ENCODE peak calls at places on chromosome X, in five cellular contexts. One of them, this sample, is unnamed.

GRCh38 chrX:26109142-26109541 is 29.0 kb upstream of the MAGEB18 start:
- DNase-seq in tibial nerve: no peak
- DNase-seq in K562: no peak
- DNase-seq in endothelial cell of umbilical vein: no peak
- DNase-seq in MM.1S: no peak
- DNase-seq in this sample: no peak

GRCh38 chrX:148947399-148948025 is 447.1 kb downstream of the AFF2 start:
- DNase-seq in MM.1S: no peak
- DNase-seq in tibial nerve: no peak
- DNase-seq in endothelial cell of umbilical vein: no peak
- DNase-seq in K562: no peak
- DNase-seq in this sample: no peak

GRCh38 chrX:141917801-141918200 is 14.1 kb downstream of the MAGEC1 start:
- DNase-seq in tibial nerve: no peak
- DNase-seq in endothelial cell of umbilical vein: no peak
- DNase-seq in K562: no peak
- DNase-seq in MM.1S: no peak
- DNase-seq in this sample: no peak

GRCh38 chrX:65985922-65986588 is 53.8 kb downstream of the VSIG4 start:
- DNase-seq in MM.1S: peak
- DNase-seq in endothelial cell of umbilical vein: peak
- DNase-seq in K562: peak
- DNase-seq in tibial nerve: peak
- DNase-seq in this sample: no peak

GRCh38 chrX:107448625-107449468 is 605 bp upstream of the FRMPD3 start:
- DNase-seq in endothelial cell of umbilical vein: no peak
- DNase-seq in MM.1S: peak
- DNase-seq in K562: no peak
- DNase-seq in tibial nerve: no peak
- DNase-seq in this sample: no peak

GRCh38 chrX:110037181-110037580 is 34.3 kb downstream of the TMEM164 start:
- DNase-seq in tibial nerve: no peak
- DNase-seq in K562: no peak
- DNase-seq in endothelial cell of umbilical vein: peak
- DNase-seq in MM.1S: no peak
- DNase-seq in this sample: no peak

GRCh38 chrX:24415921-24416320 is 49.2 kb upstream of the PDK3 start:
- DNase-seq in MM.1S: no peak
- DNase-seq in endothelial cell of umbilical vein: no peak
- DNase-seq in K562: no peak
- DNase-seq in tibial nerve: no peak
- DNase-seq in this sample: no peak

GRCh38 chrX:54640721-54641120 is 110.7 kb downstream of the GNL3L start:
- DNase-seq in tibial nerve: no peak
- DNase-seq in endothelial cell of umbilical vein: no peak
- DNase-seq in MM.1S: no peak
- DNase-seq in K562: no peak
- DNase-seq in this sample: no peak

GRCh38 chrX:153725039-153725831 is 579 bp downstream of the ABCD1 start:
- DNase-seq in endothelial cell of umbilical vein: no peak
- DNase-seq in MM.1S: no peak
- DNase-seq in tibial nerve: no peak
- DNase-seq in K562: no peak
- DNase-seq in this sample: no peak

GRCh38 chrX:151754641-151755215 is 20.2 kb downstream of the CNGA2 start:
- DNase-seq in endothelial cell of umbilical vein: no peak
- DNase-seq in MM.1S: no peak
- DNase-seq in tibial nerve: no peak
- DNase-seq in K562: no peak
- DNase-seq in this sample: no peak

GRCh38 chrX:97842468-97843199 is 958.9 kb downstream of the RPA4 start:
- DNase-seq in MM.1S: no peak
- DNase-seq in tibial nerve: no peak
- DNase-seq in endothelial cell of umbilical vein: no peak
- DNase-seq in K562: no peak
- DNase-seq in this sample: no peak

GRCh38 chrX:40552768-40553167 is 28.0 kb upstream of the ATP6AP2 start:
- DNase-seq in tibial nerve: no peak
- DNase-seq in endothelial cell of umbilical vein: no peak
- DNase-seq in MM.1S: no peak
- DNase-seq in K562: peak
- DNase-seq in this sample: no peak

GRCh38 chrX:34655496-34656258 is 1.4 kb downstream of the TMEM47 start:
- DNase-seq in MM.1S: no peak
- DNase-seq in K562: no peak
- DNase-seq in endothelial cell of umbilical vein: peak
- DNase-seq in tibial nerve: no peak
- DNase-seq in this sample: no peak

GRCh38 chrX:24341795-24342194 is 18.6 kb upstream of the SUPT20HL1 start:
- DNase-seq in MM.1S: no peak
- DNase-seq in endothelial cell of umbilical vein: peak
- DNase-seq in K562: no peak
- DNase-seq in tibial nerve: no peak
- DNase-seq in this sample: peak

GRCh38 chrX:105328773-105329172 is 108.3 kb upstream of the TEX13A start:
- DNase-seq in MM.1S: no peak
- DNase-seq in K562: no peak
- DNase-seq in endothelial cell of umbilical vein: peak
- DNase-seq in tibial nerve: no peak
- DNase-seq in this sample: no peak

GRCh38 chrX:96455078-96455477 is 229.6 kb upstream of the DIAPH2 start:
- DNase-seq in tibial nerve: no peak
- DNase-seq in K562: no peak
- DNase-seq in MM.1S: no peak
- DNase-seq in endothelial cell of umbilical vein: no peak
- DNase-seq in this sample: no peak

GRCh38 chrX:40085086-40085551 is 12.6 kb downstream of the BCOR start:
- DNase-seq in tibial nerve: no peak
- DNase-seq in K562: no peak
- DNase-seq in MM.1S: no peak
- DNase-seq in endothelial cell of umbilical vein: peak
- DNase-seq in this sample: no peak

GRCh38 chrX:72100051-72100755 is 31.5 kb downstream of the RTL5 start:
- DNase-seq in K562: no peak
- DNase-seq in endothelial cell of umbilical vein: no peak
- DNase-seq in MM.1S: no peak
- DNase-seq in tibial nerve: no peak
- DNase-seq in this sample: no peak

GRCh38 chrX:131067216-131067615 is 9.1 kb downstream of the ARHGAP36 start:
- DNase-seq in K562: no peak
- DNase-seq in MM.1S: no peak
- DNase-seq in endothelial cell of umbilical vein: no peak
- DNase-seq in tibial nerve: no peak
- DNase-seq in this sample: no peak

GRCh38 chrX:131059231-131059630 is 1.1 kb downstream of the ARHGAP36 start:
- DNase-seq in endothelial cell of umbilical vein: no peak
- DNase-seq in K562: no peak
- DNase-seq in tibial nerve: no peak
- DNase-seq in MM.1S: no peak
- DNase-seq in this sample: no peak

GRCh38 chrX:131060147-131060546 is 2.0 kb downstream of the ARHGAP36 start:
- DNase-seq in MM.1S: no peak
- DNase-seq in tibial nerve: no peak
- DNase-seq in endothelial cell of umbilical vein: no peak
- DNase-seq in K562: no peak
- DNase-seq in this sample: no peak

GRCh38 chrX:131066237-131066636 is 8.1 kb downstream of the ARHGAP36 start:
- DNase-seq in endothelial cell of umbilical vein: no peak
- DNase-seq in MM.1S: no peak
- DNase-seq in K562: no peak
- DNase-seq in tibial nerve: no peak
- DNase-seq in this sample: no peak

DNA sequence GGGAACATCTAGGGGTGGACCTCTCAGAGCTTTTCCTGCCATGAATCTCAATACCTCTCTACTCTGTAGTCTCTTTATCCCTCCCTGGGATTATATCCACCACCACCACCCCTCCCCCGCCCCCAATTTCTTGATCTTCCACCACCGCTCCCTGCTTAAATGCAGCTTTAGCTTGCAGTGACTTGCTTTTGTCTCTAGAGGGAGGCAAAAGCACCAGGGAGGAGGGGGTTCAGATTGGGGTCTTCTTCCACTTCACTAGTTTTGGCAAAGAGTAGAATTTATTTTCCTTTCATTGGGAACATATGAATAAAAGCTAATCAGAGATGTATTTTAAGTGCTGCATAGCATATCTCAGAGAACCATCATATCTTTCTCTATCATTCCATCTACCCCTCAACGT is 5.5 kb downstream of the ARHGAP36 start:
- DNase-seq in K562: peak
- DNase-seq in tibial nerve: no peak
- DNase-seq in MM.1S: no peak
- DNase-seq in endothelial cell of umbilical vein: no peak
- DNase-seq in this sample: no peak
- TF ChIP-seq CTCF in K562: peak
- TF ChIP-seq CTCF in tibial nerve: no peak
- TF ChIP-seq CTCF in MM.1S: no peak
- TF ChIP-seq CTCF in endothelial cell of umbilical vein: no peak
- TF ChIP-seq CTCF in this sample: no peak

DNA sequence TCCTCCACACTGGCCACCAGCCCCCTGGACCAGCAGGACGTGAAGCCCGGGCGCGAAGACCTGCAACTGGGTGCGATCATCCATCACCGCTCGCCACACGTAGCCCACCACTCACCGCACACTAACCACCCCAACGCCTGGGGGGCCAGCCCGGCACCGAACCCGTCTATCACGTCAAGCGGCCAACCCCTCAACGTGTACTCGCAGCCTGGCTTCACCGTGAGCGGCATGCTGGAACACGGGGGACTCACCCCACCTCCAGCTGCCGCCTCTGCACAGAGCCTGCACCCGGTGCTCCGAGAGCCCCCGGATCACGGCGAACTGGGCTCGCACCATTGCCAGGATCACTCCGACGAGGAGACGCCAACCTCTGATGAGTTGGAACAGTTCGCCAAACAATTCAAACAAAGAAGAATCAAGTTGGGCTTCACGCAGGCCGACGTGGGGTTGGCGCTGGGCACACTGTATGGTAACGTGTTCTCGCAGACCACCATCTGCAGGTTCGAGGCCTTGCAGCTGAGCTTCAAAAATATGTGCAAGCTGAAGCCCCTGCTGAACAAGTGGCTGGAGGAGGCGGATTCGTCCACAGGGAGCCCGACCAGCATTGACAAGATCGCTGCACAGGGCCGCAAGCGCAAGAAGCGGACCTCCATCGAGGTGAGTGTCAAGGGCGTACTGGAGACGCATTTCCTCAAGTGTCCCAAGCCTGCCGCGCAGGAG is 596 bp downstream of the POU3F4 start:
- DNase-seq in endothelial cell of umbilical vein: no peak
- DNase-seq in tibial nerve: no peak
- DNase-seq in MM.1S: no peak
- DNase-seq in K562: no peak
- DNase-seq in this sample: no peak
- H3K4me3 ChIP-seq in endothelial cell of umbilical vein: no peak
- H3K4me3 ChIP-seq in tibial nerve: peak
- H3K4me3 ChIP-seq in MM.1S: no peak
- H3K4me3 ChIP-seq in K562: no peak
- H3K4me3 ChIP-seq in this sample: no peak

GRCh38 chrX:14698770-14699169 is 169.4 kb downstream of the GLRA2 start:
- DNase-seq in MM.1S: no peak
- DNase-seq in K562: no peak
- DNase-seq in tibial nerve: no peak
- DNase-seq in endothelial cell of umbilical vein: no peak
- DNase-seq in this sample: no peak

GRCh38 chrX:14697453-14697852 is 168.1 kb downstream of the GLRA2 start:
- DNase-seq in endothelial cell of umbilical vein: peak
- DNase-seq in K562: peak
- DNase-seq in tibial nerve: peak
- DNase-seq in MM.1S: peak
- DNase-seq in this sample: no peak

DNA sequence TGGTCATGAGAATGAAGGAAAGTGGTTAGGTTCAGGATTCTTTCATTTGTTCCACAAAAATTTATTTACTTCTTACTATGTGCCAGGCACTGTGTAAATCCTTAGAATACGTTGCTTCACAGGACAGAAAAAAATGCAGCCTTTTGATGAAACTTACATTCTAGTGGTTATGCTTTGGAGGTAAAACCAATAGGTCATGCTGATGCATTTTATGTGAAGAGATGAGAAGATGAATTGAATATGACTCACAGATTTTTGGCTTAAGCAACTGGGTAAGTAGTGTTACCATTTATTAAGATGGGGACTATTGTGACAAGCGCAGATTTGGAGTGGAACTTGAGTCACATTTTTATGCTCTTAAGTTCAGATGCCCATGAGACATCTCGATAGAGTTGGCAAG is 165.3 kb downstream of the GLRA2 start:
- DNase-seq in endothelial cell of umbilical vein: no peak
- DNase-seq in MM.1S: no peak
- DNase-seq in K562: no peak
- DNase-seq in tibial nerve: no peak
- DNase-seq in this sample: peak
- TF ChIP-seq CTCF in endothelial cell of umbilical vein: no peak
- TF ChIP-seq CTCF in MM.1S: no peak
- TF ChIP-seq CTCF in K562: no peak
- TF ChIP-seq CTCF in tibial nerve: no peak
- TF ChIP-seq CTCF in this sample: no peak

GRCh38 chrX:140715787-140716186 is 6.2 kb downstream of the LINC00632 start:
- DNase-seq in MM.1S: no peak
- DNase-seq in K562: no peak
- DNase-seq in endothelial cell of umbilical vein: no peak
- DNase-seq in tibial nerve: no peak
- DNase-seq in this sample: no peak

GRCh38 chrX:140710710-140711109 is 1.2 kb downstream of the LINC00632 start:
- DNase-seq in K562: no peak
- DNase-seq in MM.1S: no peak
- DNase-seq in endothelial cell of umbilical vein: no peak
- DNase-seq in tibial nerve: no peak
- DNase-seq in this sample: no peak

GRCh38 chrX:140713174-140713539 is 3.6 kb downstream of the LINC00632 start:
- DNase-seq in tibial nerve: no peak
- DNase-seq in MM.1S: peak
- DNase-seq in K562: no peak
- DNase-seq in endothelial cell of umbilical vein: no peak
- DNase-seq in this sample: no peak

GRCh38 chrX:140709421-140709846 is at the start of gene LINC00632:
- DNase-seq in tibial nerve: no peak
- DNase-seq in K562: no peak
- DNase-seq in MM.1S: no peak
- DNase-seq in endothelial cell of umbilical vein: no peak
- DNase-seq in this sample: no peak

DNA sequence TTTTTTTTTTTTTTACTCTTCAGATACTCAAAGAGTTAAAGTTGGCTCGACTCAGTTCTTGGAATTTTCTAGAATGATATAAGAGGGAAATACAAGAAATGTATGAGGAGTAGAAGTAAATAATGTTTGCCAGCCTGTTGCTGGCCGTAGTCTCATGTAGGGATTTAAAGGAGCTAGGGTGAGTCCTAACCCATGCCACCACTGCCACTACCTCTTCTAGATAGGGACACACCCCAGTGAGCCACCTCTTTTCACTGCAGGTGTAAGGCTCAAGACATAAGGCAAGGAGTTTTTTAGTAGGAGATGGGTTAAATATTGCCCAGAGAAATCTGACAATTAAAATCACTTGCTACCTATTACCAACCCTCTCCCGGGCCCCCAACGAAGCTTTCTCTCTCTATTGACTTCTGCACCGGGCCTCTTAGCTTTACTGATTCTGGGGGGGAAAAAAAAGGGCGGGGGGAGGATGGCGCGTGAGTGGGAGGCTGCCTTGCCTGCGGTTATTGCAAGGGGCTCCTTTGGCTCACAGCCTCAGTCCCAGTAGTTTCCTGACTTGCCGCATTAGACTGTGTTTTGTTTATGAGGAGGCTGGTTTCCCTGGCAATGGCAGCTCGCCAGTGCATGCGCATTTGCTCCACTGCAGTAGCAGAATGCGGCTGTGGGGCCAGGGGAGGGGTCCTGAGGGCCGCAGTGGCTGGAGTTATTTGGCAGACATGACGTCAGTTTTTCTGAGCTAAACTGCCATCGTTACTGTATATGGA is 3.0 kb downstream of the LINC00632 start:
- DNase-seq in endothelial cell of umbilical vein: no peak
- DNase-seq in K562: no peak
- DNase-seq in MM.1S: no peak
- DNase-seq in tibial nerve: no peak
- DNase-seq in this sample: no peak
- H3K4me3 ChIP-seq in endothelial cell of umbilical vein: no peak
- H3K4me3 ChIP-seq in K562: no peak
- H3K4me3 ChIP-seq in MM.1S: no peak
- H3K4me3 ChIP-seq in tibial nerve: peak
- H3K4me3 ChIP-seq in this sample: no peak

This sample was measured in AG09309.